ENCODE peak calls at places on chromosomes 4 and X, in five cellular contexts. W, X, S, J and F are unnamed samples.

GRCh38 chr4:185411833-185412232 is 13.9 kb downstream of the UFSP2 start:
- DNase-seq in W (no peak), X (no peak), S (no peak), J (no peak), F (no peak)

GRCh38 chr4:183326853-183327252 is 4.6 kb upstream of the CLDN24 start:
- DNase-seq in W (no peak), X (no peak), S (no peak), J (no peak), F (peak)

GRCh38 chr4:7313991-7314390 is 120.7 kb downstream of the PSAPL1 start:
- DNase-seq in W (no peak), X (no peak), S (no peak), J (no peak), F (no peak)

GRCh38 chr4:111778543-111778942 is 366.7 kb upstream of the FAM241A start:
- DNase-seq in W (no peak), X (no peak), S (no peak), J (no peak), F (no peak)

GRCh38 chr4:144734522-144734921 is 88.6 kb downstream of the HHIP start:
- DNase-seq in W (no peak), X (no peak), S (no peak), J (no peak), F (no peak)

GRCh38 chrX:32408389-32408788 is 803.0 kb downstream of the DMD start:
- DNase-seq in W (peak), X (no peak), S (no peak), J (no peak), F (no peak)

GRCh38 chr4:77040265-77040664 is 35.5 kb downstream of the CCNI start:
- DNase-seq in W (no peak), X (no peak), S (no peak), J (no peak), F (no peak)

GRCh38 chr4:136319789-136320470 is 1212.4 kb downstream of the PCDH18 start:
- DNase-seq in W (no peak), X (no peak), S (no peak), J (peak), F (no peak)

GRCh38 chr4:165425629-165426028 is 46.8 kb downstream of the CPE start:
- DNase-seq in W (no peak), X (no peak), S (no peak), J (no peak), F (no peak)

GRCh38 chrX:107571296-107571998 is 56.9 kb upstream of the PRPS1 start:
- DNase-seq in W (no peak), X (no peak), S (peak), J (peak), F (no peak)

GRCh38 chr4:26757751-26758150 is 102.9 kb upstream of the STIM2 start:
- DNase-seq in W (no peak), X (no peak), S (no peak), J (no peak), F (no peak)

GRCh38 chrX:3295731-3296130 is 50.7 kb downstream of the MXRA5 start:
- DNase-seq in W (peak), X (no peak), S (no peak), J (peak), F (no peak)

GRCh38 chr4:121950680-121951569 is 935 bp downstream of the TRPC3 start:
- DNase-seq in W (peak), X (peak), S (no peak), J (peak), F (peak)

GRCh38 chr4:82741188-82741587 is 57.4 kb downstream of the SCD5 start:
- DNase-seq in W (no peak), X (no peak), S (no peak), J (no peak), F (no peak)

GRCh38 chrX:22634081-22634480 is 361.4 kb downstream of the CBLL2 start:
- DNase-seq in W (no peak), X (no peak), S (peak), J (no peak), F (no peak)

GRCh38 chr4:108370291-108370690 is 201.6 kb upstream of the LEF1 start:
- DNase-seq in W (no peak), X (no peak), S (no peak), J (no peak), F (no peak)

GRCh38 chr4:81650871-81651270 is 179.2 kb upstream of the RASGEF1B start:
- DNase-seq in W (no peak), X (no peak), S (no peak), J (no peak), F (no peak)

GRCh38 chrX:38807873-38808272 is 6.6 kb downstream of the MID1IP1 start:
- DNase-seq in W (no peak), X (no peak), S (peak), J (no peak), F (no peak)

GRCh38 chr4:106587558-106587957 is 219.0 kb upstream of the GIMD1 start:
- DNase-seq in W (no peak), X (no peak), S (peak), J (no peak), F (no peak)

GRCh38 chr4:122423246-122423645 is 33.3 kb downstream of the IL2 start:
- DNase-seq in W (no peak), X (no peak), S (no peak), J (no peak), F (no peak)

GRCh38 chr4:5212255-5213032 is 161.2 kb downstream of the STK32B start:
- DNase-seq in W (no peak), X (no peak), S (no peak), J (no peak), F (no peak)

GRCh38 chr4:76108467-76109181 is 34.1 kb downstream of the ART3 start:
- DNase-seq in W (peak), X (no peak), S (no peak), J (no peak), F (no peak)

GRCh38 chr4:124111922-124112321 is 600.6 kb downstream of the ANKRD50 start:
- DNase-seq in W (no peak), X (no peak), S (peak), J (peak), F (no peak)

GRCh38 chr4:132218406-132218805 is 930.7 kb upstream of the PCDH10 start:
- DNase-seq in W (no peak), X (no peak), S (no peak), J (no peak), F (no peak)

GRCh38 chr4:182017038-182017437 is 226.2 kb upstream of the TENM3 start:
- DNase-seq in W (no peak), X (no peak), S (no peak), J (no peak), F (no peak)

GRCh38 chrX:124239911-124240310 is 92.5 kb upstream of the TEX13D start:
- DNase-seq in W (no peak), X (no peak), S (no peak), J (no peak), F (no peak)

DNA sequence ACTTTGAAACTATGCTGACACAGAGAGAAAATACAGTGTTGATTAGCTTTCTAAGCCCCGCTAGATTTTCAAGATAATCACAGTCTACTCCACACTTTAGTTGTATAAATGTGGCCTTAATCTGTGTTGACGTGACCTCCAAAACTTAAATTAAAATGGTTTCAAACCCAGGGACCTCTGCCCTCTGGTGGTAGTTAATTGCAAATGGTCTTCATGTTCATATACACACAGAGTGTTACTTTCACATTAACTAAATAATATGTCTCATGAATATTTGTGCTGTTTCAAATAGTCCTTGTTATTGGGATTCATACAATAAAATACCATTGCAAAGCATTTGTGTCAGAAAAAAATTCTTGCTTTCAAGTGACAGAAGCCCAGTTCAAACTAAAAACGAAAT is 64.3 kb downstream of the TASL start:
- DNase-seq in W (no peak), X (no peak), S (no peak), J (no peak), F (no peak)
- TF ChIP-seq CTCF in W (peak), X (no peak), S (peak), J (peak), F (peak)

DNA sequence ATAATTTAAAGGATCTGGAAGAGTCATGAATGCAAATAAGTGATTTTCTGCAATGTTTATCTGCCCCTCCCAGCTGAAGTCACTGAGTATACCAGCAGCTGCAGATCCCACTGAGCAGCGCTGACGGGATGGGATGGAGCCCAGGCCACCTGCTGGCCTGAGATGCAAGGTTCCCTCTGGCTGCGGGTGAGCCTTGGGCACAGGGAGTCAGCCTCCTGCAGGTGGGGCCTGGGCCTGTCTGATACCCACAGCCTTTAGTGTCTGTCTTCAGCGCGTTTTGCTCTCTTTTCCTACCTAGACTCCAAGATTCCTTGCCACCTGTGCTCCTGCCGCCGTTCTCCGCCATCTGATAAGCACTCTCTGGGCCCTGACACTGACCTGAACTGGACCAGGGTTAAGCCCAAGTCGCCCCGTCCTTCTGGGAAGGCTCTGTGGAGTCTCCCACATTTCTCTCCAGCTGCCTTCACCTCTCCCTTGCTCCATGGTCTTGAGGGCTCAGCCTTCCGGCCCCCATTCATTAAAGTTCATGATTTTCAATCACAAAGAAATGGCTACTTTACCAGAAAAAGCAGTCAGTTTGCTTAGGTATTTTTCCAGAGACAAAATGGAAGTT is 223.1 kb upstream of the FAT1 start:
- DNase-seq in W (peak), X (peak), S (no peak), J (peak), F (no peak)
- TF ChIP-seq CTCF in W (peak), X (peak), S (peak), J (peak), F (peak)

GRCh38 chr4:40980318-40980883 is 230.6 kb downstream of the NSUN7 start:
- DNase-seq in W (no peak), X (no peak), S (no peak), J (no peak), F (no peak)
- TF ChIP-seq CTCF in W (peak), X (no peak), S (peak), J (peak), F (peak)

GRCh38 chrX:128781506-128781905 is 729.3 kb upstream of the ACTRT1 start:
- DNase-seq in W (peak), X (no peak), S (no peak), J (peak), F (no peak)
- TF ChIP-seq CTCF in W (peak), X (no peak), S (no peak), J (peak), F (no peak)

DNA sequence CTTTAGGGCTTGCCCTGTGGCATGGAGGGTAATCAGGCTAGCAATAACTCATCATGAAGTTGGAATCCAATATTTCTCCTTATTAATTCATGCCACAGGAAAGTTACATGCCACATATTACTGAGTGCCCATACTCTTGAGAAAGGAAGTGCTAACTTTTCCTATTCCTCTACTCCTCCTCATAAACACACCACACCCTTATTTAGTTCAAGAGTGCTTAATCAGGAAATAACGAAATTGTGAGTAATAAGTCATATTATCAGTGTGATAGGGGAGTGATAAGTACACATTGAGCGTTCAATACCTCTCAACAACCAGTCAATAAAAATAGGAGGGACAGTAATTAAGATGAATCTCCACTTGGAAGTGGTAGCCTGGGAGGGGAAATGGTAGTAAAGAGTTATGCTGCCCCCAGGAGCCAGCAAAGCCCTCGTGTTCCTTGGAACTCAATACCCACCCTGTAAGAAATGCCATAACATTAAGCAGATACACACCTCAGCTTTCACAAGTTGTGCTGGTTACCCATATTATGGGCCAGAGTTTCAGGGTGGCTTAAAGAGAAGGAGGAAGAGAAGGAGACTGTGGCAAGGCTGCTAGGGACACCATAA is 410.0 kb upstream of the NR3C2 start:
- DNase-seq in W (no peak), X (no peak), S (no peak), J (no peak), F (no peak)
- TF ChIP-seq CTCF in W (peak), X (no peak), S (no peak), J (no peak), F (no peak)

DNA sequence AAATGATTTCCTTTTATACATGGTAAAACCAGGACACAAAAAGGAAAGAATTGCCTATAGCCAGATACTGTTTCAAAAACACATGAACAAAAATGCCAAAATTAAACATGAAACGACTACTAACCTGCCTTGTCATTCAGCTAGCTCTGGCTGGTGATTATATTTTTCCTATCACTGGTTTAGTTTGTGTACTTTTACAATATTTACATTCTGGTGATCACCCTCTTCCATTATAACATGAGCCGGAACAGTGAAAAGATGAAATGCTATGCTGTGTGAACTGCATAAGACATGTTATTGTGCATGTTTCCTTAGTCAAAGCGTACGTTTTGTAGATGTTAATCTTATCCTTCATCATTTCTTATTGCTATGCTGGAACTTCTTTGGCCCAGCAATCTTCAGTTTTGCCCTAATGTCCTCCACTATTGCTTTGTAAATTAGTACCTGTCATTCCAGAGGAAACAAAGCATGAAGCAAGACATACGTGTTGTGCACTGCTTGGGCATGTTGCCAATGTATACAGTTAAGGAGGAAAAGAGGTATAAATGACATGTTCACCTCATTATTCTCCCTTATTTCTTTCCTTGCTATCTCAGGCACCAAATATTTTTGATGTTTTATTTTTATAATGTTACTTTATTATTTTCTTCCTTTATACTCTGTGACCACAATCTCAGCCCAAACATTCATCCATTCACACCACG is 386.3 kb downstream of the ARHGAP24 start:
- DNase-seq in W (no peak), X (no peak), S (no peak), J (no peak), F (no peak)
- TF ChIP-seq CTCF in W (no peak), X (no peak), S (no peak), J (no peak), F (no peak)

GRCh38 chrX:83160096-83160495 is 348.0 kb upstream of the POU3F4 start:
- DNase-seq in W (no peak), X (no peak), S (no peak), J (no peak), F (no peak)
- TF ChIP-seq CTCF in W (no peak), X (no peak), S (no peak), J (no peak), F (no peak)

GRCh38 chrX:19040373-19040772 is 56.5 kb upstream of the PHKA2 start:
- DNase-seq in W (no peak), X (no peak), S (no peak), J (no peak), F (no peak)
- TF ChIP-seq CTCF in W (peak), X (no peak), S (peak), J (peak), F (peak)

GRCh38 chrX:88655460-88655859 is 91.6 kb upstream of the CPXCR1 start:
- DNase-seq in W (no peak), X (no peak), S (no peak), J (no peak), F (no peak)

GRCh38 chrX:88660836-88661235 is 86.2 kb upstream of the CPXCR1 start:
- DNase-seq in W (no peak), X (no peak), S (no peak), J (no peak), F (no peak)
- TF ChIP-seq CTCF in W (no peak), X (no peak), S (no peak), J (no peak), F (no peak)